ENCODE peak calls at places on chromosomes 4 and X, in six cellular contexts. D is aorta, W is trophoblast cell, R is sigmoid colon, X is heart left ventricle, H is IMR-90. T is an unnamed sample.
A peak's percentile ranks its signal among the peaks of the same experiment; 100 is the strongest.

GRCh38 chr4:1535926-1536578 is 129.8 kb upstream of the NKX1-1 start:
- DNase-seq in X (peak; percentile 21), H (no peak), R (no peak), D (peak; percentile 65), W (no peak), T (peak; percentile 9)

GRCh38 chrX:41010188-41010846 is 74.9 kb upstream of the USP9X start:
- DNase-seq in R (peak; percentile 89), X (peak; percentile 86), W (peak; percentile 44), D (peak; percentile 83), H (peak; percentile 88), T (peak; percentile 83)

GRCh38 chr4:38983756-38984647 is 48.2 kb downstream of the TMEM156 start:
- DNase-seq in W (no peak), X (no peak), H (peak; percentile 56), R (no peak), D (no peak), T (no peak)

GRCh38 chr4:14334166-14334565 is 668.1 kb upstream of the CPEB2 start:
- DNase-seq in W (no peak), R (no peak), H (no peak), D (no peak), X (no peak), T (no peak)

GRCh38 chrX:94178145-94178790 is 504.3 kb downstream of the FAM133A start:
- DNase-seq in X (no peak), D (no peak), W (peak; percentile 24), R (no peak), H (no peak), T (no peak)

GRCh38 chrX:111322231-111322855 is 52.1 kb upstream of the CAPN6 start:
- DNase-seq in H (no peak), R (no peak), X (no peak), W (peak; percentile 11), D (no peak), T (no peak)

GRCh38 chrX:31656013-31656412 is 584.2 kb upstream of the FTHL17 start:
- DNase-seq in X (no peak), H (peak; percentile 47), R (no peak), D (no peak), W (no peak), T (no peak)

GRCh38 chr4:96955226-96955625 is 1115.3 kb downstream of the PDHA2 start:
- DNase-seq in H (no peak), X (no peak), W (no peak), R (no peak), D (no peak), T (no peak)

GRCh38 chrX:38365939-38366338 is 13.5 kb downstream of the OTC start:
- DNase-seq in W (no peak), H (no peak), X (no peak), R (no peak), D (no peak), T (no peak)

GRCh38 chrX:133269168-133269567 is 51.0 kb upstream of the TFDP3 start:
- DNase-seq in W (no peak), X (no peak), D (no peak), H (no peak), R (no peak), T (no peak)

GRCh38 chrX:129545408-129545807 is 5.3 kb downstream of the OCRL start:
- DNase-seq in D (no peak), W (no peak), X (no peak), R (no peak), H (no peak), T (no peak)

GRCh38 chr4:136867465-136867864 is 664.8 kb downstream of the PCDH18 start:
- DNase-seq in R (no peak), X (no peak), W (no peak), H (no peak), D (no peak), T (no peak)

GRCh38 chrX:107708762-107709161 is 66.8 kb downstream of the TSC22D3 start:
- DNase-seq in H (peak; percentile 14), D (no peak), X (no peak), R (peak; percentile 75), W (peak; percentile 68), T (no peak)

GRCh38 chr4:4225915-4226605 is 669 bp downstream of the OTOP1 start:
- DNase-seq in H (peak; percentile 2), X (no peak), W (no peak), R (no peak), D (no peak), T (no peak)

GRCh38 chr4:1964971-1965370 is 43.8 kb downstream of the NELFA start:
- DNase-seq in X (no peak), H (no peak), D (no peak), R (no peak), W (no peak), T (no peak)

GRCh38 chr4:152959080-152959479 is 23.0 kb downstream of the FHDC1 start:
- DNase-seq in X (no peak), D (no peak), H (no peak), W (no peak), R (no peak), T (no peak)

GRCh38 chr4:188941524-188942109 is 802.4 kb downstream of the TRIML1 start:
- DNase-seq in R (no peak), W (peak; percentile 46), D (no peak), H (peak; percentile 100), X (no peak), T (no peak)

GRCh38 chr4:91830681-91831395 is 472.9 kb upstream of the GRID2 start:
- DNase-seq in X (no peak), R (no peak), W (no peak), D (no peak), H (no peak), T (no peak)

GRCh38 chr4:27040351-27040750 is 179.7 kb downstream of the STIM2 start:
- DNase-seq in W (no peak), R (no peak), H (no peak), D (no peak), X (no peak), T (no peak)

GRCh38 chr4:147831452-147832192 is 99.7 kb downstream of the ARHGAP10 start:
- DNase-seq in X (peak; percentile 43), W (peak; percentile 68), R (peak; percentile 79), H (peak; percentile 93), D (no peak), T (peak; percentile 52)

GRCh38 chr4:142874684-142875083 is 28.6 kb upstream of the INPP4B start:
- DNase-seq in X (no peak), W (no peak), D (no peak), R (no peak), H (no peak), T (no peak)

GRCh38 chr4:78780093-78780492 is 3.9 kb downstream of the BMP2K start:
- DNase-seq in D (no peak), H (no peak), W (no peak), X (no peak), R (no peak), T (no peak)

GRCh38 chr4:78784255-78784654 is 8.1 kb downstream of the BMP2K start:
- DNase-seq in W (no peak), D (no peak), R (no peak), H (peak; percentile 90), X (no peak), T (no peak)

GRCh38 chr4:78781086-78781630 is 5.0 kb downstream of the BMP2K start:
- DNase-seq in D (no peak), X (no peak), H (no peak), W (no peak), R (no peak), T (no peak)

GRCh38 chr4:78779280-78779679 is 3.1 kb downstream of the BMP2K start:
- DNase-seq in D (no peak), R (no peak), W (no peak), H (peak; percentile 26), X (no peak), T (no peak)

DNA sequence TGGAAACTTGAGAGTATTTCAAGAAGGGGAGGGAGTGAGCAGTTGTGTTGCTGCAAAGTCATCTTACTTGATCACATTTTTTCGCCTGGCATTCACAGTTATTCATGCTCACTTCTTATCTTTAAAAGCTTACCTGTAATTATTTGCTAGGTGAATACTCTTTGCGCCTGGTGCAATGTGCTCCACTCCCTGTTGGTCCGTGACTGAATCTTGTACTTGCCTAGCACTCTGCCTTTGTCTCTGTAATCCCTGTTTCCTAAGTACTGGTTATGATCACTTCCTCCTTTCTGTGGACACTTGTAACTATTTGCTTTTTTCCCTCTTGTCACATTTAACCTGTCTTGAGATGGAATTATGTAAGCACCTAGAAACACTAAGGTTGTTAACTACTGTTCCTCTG is 5.8 kb downstream of the BMP2K start:
- DNase-seq in R (no peak), W (no peak), X (no peak), H (no peak), D (no peak), T (no peak)
- H3K27ac ChIP-seq in R (no peak overlapping the region), W (no peak overlapping the region), X (no peak overlapping the region), H (no peak overlapping the region), D (no peak overlapping the region), T (no peak overlapping the region)

DNA sequence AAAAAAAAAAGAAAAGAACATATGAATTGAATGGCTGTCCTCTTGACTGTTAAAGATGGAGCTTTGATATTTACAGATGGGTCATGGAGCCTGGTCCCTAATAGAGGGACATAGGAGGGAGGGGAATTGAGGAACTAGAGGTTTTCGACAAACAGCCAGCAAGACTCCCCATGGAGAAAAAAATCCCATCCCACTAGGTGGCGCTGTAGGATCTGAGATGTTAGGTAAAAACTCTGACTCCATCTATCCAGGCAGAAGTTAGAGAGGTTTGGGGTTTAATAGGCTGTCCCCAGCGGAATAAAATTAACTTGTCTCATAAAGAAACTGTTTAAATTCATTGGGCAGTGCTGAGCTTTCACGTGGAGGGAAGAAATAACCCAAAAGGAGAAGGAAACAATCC is 45.9 kb downstream of the HMGB2 start:
- DNase-seq in R (peak; percentile 81), X (peak; percentile 69), W (peak; percentile 84), H (peak; percentile 57), D (no peak), T (no peak)
- H3K4me1 ChIP-seq in R (no peaks in the 10 kb centered on the region), X (no peaks in the 10 kb centered on the region), W (peaks cover 6% of the 10 kb centered on the region), H (no peaks in the 10 kb centered on the region), D (peaks cover 2% of the 10 kb centered on the region), T (no peaks in the 10 kb centered on the region)

DNA sequence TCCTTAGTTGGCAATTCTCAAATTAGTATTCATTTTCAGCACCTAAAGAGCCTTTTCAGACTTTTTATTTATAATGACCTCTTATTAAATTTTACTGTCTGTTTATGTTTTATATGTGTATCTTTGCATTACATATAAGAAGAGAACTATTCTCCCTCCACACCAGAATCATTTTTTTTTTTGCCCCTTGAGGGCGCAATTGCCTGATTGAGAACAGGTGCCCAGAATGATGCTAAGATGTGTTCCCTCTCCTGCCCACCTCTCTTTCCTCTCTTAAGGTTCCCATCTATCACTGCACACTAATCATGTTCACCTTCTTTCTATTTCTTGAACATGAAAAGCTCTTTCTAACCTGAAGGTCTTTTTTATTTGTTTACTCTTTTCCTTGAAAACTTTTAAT is 44.2 kb upstream of the ADAM29 start:
- DNase-seq in R (no peak), X (no peak), D (no peak), W (peak; percentile 8), H (no peak), T (no peak)
- H3K27ac ChIP-seq in R (no peak overlapping the region), X (no peak overlapping the region), D (no peak overlapping the region), W (no peak overlapping the region), H (no peak overlapping the region), T (no peak overlapping the region)

GRCh38 chrX:65687367-65687766 is 19.9 kb downstream of the MSN start:
- DNase-seq in H (no peak), W (no peak), X (no peak), R (no peak), D (no peak), T (no peak)

GRCh38 chrX:65690057-65690855 is 22.8 kb downstream of the MSN start:
- DNase-seq in W (no peak), X (no peak), R (peak; percentile 72), D (peak; percentile 74), H (peak; percentile 78), T (peak; percentile 60)

GRCh38 chrX:65686246-65686645 is 18.8 kb downstream of the MSN start:
- DNase-seq in R (no peak), H (no peak), W (no peak), X (peak; percentile 21), D (no peak), T (no peak)

GRCh38 chrX:65688403-65688881 is 21.0 kb downstream of the MSN start:
- DNase-seq in X (no peak), W (no peak), R (no peak), H (peak; percentile 73), D (no peak), T (no peak)

GRCh38 chrX:65689377-65689776 is 21.9 kb downstream of the MSN start:
- DNase-seq in H (no peak), R (no peak), X (no peak), W (no peak), D (no peak), T (no peak)
- H3K4me1 ChIP-seq in H (peaks cover 15% of the 10 kb centered on the region), R (peaks cover 41% of the 10 kb centered on the region), X (peaks cover 78% of the 10 kb centered on the region), W (peaks cover 4% of the 10 kb centered on the region), D (peaks cover 6% of the 10 kb centered on the region), T (peaks cover 42% of the 10 kb centered on the region)

T was measured in psoas muscle.